ENCODE peak calls at places on chromosomes 2 and 18, in ten cellular contexts. H is spleen, Q is Panc1, P is Peyer's patch, Y is upper lobe of right lung, O is adrenal gland, I is cardiac muscle cell, L is A673, E is pancreas, C is astrocyte. S is an unnamed sample. For H3K9me3, the result is how much of the 10 kb centered on the place peaks cover.

GRCh38 chr18:49062832-49063226 is 112.1 kb upstream of the SMAD7 start:
- DNase-seq in H (no peak), Q (no peak), P (no peak), Y (no peak), O (no peak), I (no peak), L (no peak), E (no peak), C (no peak), S (no peak)

GRCh38 chr2:190663348-190663747 is 14.5 kb downstream of the NAB1 start:
- DNase-seq in H (no peak), Q (no peak), P (no peak), Y (no peak), O (no peak), I (no peak), L (no peak), E (no peak), C (no peak), S (no peak)

GRCh38 chr2:191041418-191042161 is 27.6 kb upstream of the STAT1 start:
- DNase-seq in H (no peak), Q (no peak), P (peak), Y (peak), O (no peak), I (no peak), L (no peak), E (no peak), C (peak), S (peak)

GRCh38 chr2:207950063-207950760 is 75.1 kb downstream of the PLEKHM3 start:
- DNase-seq in H (no peak), Q (no peak), P (no peak), Y (no peak), O (no peak), I (no peak), L (no peak), E (no peak), C (peak), S (no peak)

GRCh38 chr2:105893011-105893995 is 148.6 kb downstream of the NCK2 start:
- DNase-seq in H (no peak), Q (no peak), P (no peak), Y (no peak), O (no peak), I (no peak), L (no peak), E (no peak), C (no peak), S (no peak)

GRCh38 chr2:20148841-20149702 is 75.9 kb downstream of the SDC1 start:
- DNase-seq in H (no peak), Q (no peak), P (no peak), Y (no peak), O (peak), I (no peak), L (no peak), E (no peak), C (peak), S (no peak)

GRCh38 chr2:109045505-109045904 is 56.5 kb upstream of the EDAR start:
- DNase-seq in H (no peak), Q (no peak), P (no peak), Y (no peak), O (no peak), I (no peak), L (no peak), E (no peak), C (no peak), S (no peak)

GRCh38 chr2:68157002-68157401 is 686 bp upstream of the PNO1 start:
- DNase-seq in H (peak), Q (no peak), P (no peak), Y (peak), O (no peak), I (peak), L (no peak), E (peak), C (no peak), S (no peak)

GRCh38 chr2:11710210-11710609 is 36.2 kb upstream of the LPIN1 start:
- DNase-seq in H (no peak), Q (no peak), P (no peak), Y (no peak), O (peak), I (no peak), L (no peak), E (no peak), C (peak), S (peak)

GRCh38 chr18:69674921-69675405 is 272.7 kb downstream of the CD226 start:
- DNase-seq in H (no peak), Q (no peak), P (no peak), Y (no peak), O (no peak), I (no peak), L (peak), E (no peak), C (no peak), S (no peak)

GRCh38 chr2:109162999-109163398 is 34.0 kb downstream of the SH3RF3 start:
- DNase-seq in H (no peak), Q (no peak), P (no peak), Y (no peak), O (no peak), I (peak), L (no peak), E (no peak), C (peak), S (no peak)

GRCh38 chr18:49728542-49728941 is 84.8 kb downstream of the ACAA2 start:
- DNase-seq in H (no peak), Q (peak), P (peak), Y (peak), O (no peak), I (peak), L (peak), E (peak), C (no peak), S (no peak)

GRCh38 chr2:160165996-160166395 is 34.1 kb downstream of the ITGB6 start:
- DNase-seq in H (no peak), Q (no peak), P (no peak), Y (no peak), O (no peak), I (no peak), L (no peak), E (no peak), C (no peak), S (peak)

GRCh38 chr2:58063641-58064040 is 17.0 kb downstream of the VRK2 start:
- DNase-seq in H (no peak), Q (no peak), P (no peak), Y (no peak), O (no peak), I (no peak), L (no peak), E (no peak), C (peak), S (no peak)

GRCh38 chr2:42327125-42327524 is 33.9 kb downstream of the COX7A2L start:
- DNase-seq in H (no peak), Q (no peak), P (no peak), Y (no peak), O (no peak), I (no peak), L (no peak), E (no peak), C (no peak), S (no peak)

GRCh38 chr2:90069290-90069894 is 1377.9 kb downstream of the RPIA start:
- DNase-seq in H (no peak), Q (peak), P (peak), Y (peak), O (no peak), I (peak), L (peak), E (peak), C (no peak), S (peak)

GRCh38 chr2:225334524-225334923 is 65.0 kb upstream of the NYAP2 start:
- DNase-seq in H (no peak), Q (no peak), P (no peak), Y (no peak), O (no peak), I (no peak), L (no peak), E (peak), C (peak), S (no peak)

GRCh38 chr2:63052411-63053234 is 2.0 kb downstream of the OTX1 start:
- DNase-seq in H (no peak), Q (no peak), P (no peak), Y (no peak), O (no peak), I (no peak), L (no peak), E (no peak), C (no peak), S (no peak)

GRCh38 chr2:131146255-131146654 is 41.1 kb downstream of the PLEKHB2 start:
- DNase-seq in H (no peak), Q (no peak), P (no peak), Y (no peak), O (no peak), I (no peak), L (no peak), E (no peak), C (no peak), S (no peak)

GRCh38 chr18:49030692-49031443 is 80.1 kb upstream of the SMAD7 start:
- DNase-seq in H (no peak), Q (no peak), P (no peak), Y (peak), O (peak), I (no peak), L (no peak), E (no peak), C (no peak), S (no peak)

GRCh38 chr2:105573490-105573889 is 171.2 kb upstream of the NCK2 start:
- DNase-seq in H (no peak), Q (no peak), P (no peak), Y (no peak), O (no peak), I (no peak), L (no peak), E (no peak), C (no peak), S (no peak)

GRCh38 chr2:57821085-57821484 is 225.5 kb upstream of the VRK2 start:
- DNase-seq in H (no peak), Q (no peak), P (no peak), Y (no peak), O (no peak), I (no peak), L (no peak), E (no peak), C (no peak), S (no peak)

GRCh38 chr2:23199115-23199918 is 185.7 kb upstream of the KLHL29 start:
- DNase-seq in H (no peak), Q (peak), P (no peak), Y (no peak), O (no peak), I (no peak), L (peak), E (no peak), C (no peak), S (no peak)

GRCh38 chr2:74584088-74584645 is 29.6 kb downstream of the DOK1 start:
- DNase-seq in H (no peak), Q (no peak), P (no peak), Y (no peak), O (no peak), I (no peak), L (no peak), E (no peak), C (peak), S (no peak)

GRCh38 chr2:24492283-24493272 is 1.5 kb downstream of the NCOA1 start:
- DNase-seq in H (no peak), Q (no peak), P (no peak), Y (no peak), O (peak), I (no peak), L (peak), E (no peak), C (peak), S (no peak)

GRCh38 chr18:64002581-64002980 is 32.7 kb downstream of the SERPINB8 start:
- DNase-seq in H (no peak), Q (no peak), P (no peak), Y (no peak), O (no peak), I (no peak), L (no peak), E (no peak), C (no peak), S (no peak)

GRCh38 chr18:79186649-79187048 is 117.5 kb downstream of the ATP9B start:
- DNase-seq in H (no peak), Q (no peak), P (no peak), Y (no peak), O (no peak), I (no peak), L (no peak), E (no peak), C (no peak), S (no peak)

GRCh38 chr2:27842894-27843293 is 47.3 kb downstream of the RBKS start:
- DNase-seq in H (no peak), Q (no peak), P (no peak), Y (no peak), O (no peak), I (no peak), L (no peak), E (no peak), C (no peak), S (no peak)

GRCh38 chr2:10658914-10659257 is 30.9 kb downstream of the NOL10 start:
- DNase-seq in H (no peak), Q (no peak), P (no peak), Y (no peak), O (no peak), I (no peak), L (no peak), E (no peak), C (peak), S (no peak)

GRCh38 chr2:191854385-191855372 is 7.8 kb upstream of the CAVIN2 start:
- DNase-seq in H (no peak), Q (no peak), P (no peak), Y (no peak), O (no peak), I (peak), L (no peak), E (no peak), C (peak), S (no peak)

DNA sequence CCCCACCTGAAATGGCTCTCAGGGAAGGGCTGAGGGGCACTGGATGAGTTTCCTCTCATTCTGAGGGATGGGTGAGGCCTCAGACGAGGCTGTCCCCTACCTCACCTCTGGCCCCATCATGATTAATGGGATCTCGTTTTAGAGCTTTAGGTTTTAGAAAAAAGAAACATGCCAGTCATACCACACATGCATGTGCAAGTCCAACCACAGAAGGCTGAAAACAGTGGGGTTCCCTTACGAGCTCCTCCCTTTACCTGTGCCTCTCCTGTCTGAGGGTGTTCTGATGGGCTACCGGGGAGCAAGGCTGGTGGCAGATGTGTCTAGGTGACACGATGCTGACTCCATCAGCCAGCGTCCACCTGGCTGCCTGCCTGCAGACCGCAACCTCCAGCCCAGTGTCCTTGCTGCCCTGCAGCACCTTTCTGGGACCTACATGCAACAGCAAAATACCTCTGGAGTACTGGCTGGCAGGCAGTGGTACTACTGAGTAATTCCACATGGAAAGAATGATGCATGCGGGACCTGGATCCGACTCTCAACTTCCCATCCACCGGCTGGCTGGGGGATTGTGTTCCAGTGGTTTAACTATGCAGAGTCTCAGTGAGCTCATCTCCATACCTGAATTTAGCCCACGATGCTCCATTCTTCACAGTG is 9.1 kb upstream of the LYPD6B start:
- DNase-seq in H (no peak), Q (no peak), P (no peak), Y (no peak), O (no peak), I (no peak), L (no peak), E (no peak), C (no peak), S (no peak)
- H3K4me3 ChIP-seq in H (no peak), Q (no peak), P (no peak), Y (no peak), O (no peak), I (no peak), L (no peak), E (no peak), C (no peak), S (no peak)

GRCh38 chr2:112995346-112995920 is 9.8 kb upstream of the IL36A start:
- DNase-seq in H (no peak), Q (no peak), P (no peak), Y (no peak), O (no peak), I (no peak), L (no peak), E (no peak), C (no peak), S (no peak)
- H3K9me3 ChIP-seq in H (under half), Q (under half), P (under half), Y (under half), O (under half), I (under half), L (under half), E (under half), C (under half), S (under half)

DNA sequence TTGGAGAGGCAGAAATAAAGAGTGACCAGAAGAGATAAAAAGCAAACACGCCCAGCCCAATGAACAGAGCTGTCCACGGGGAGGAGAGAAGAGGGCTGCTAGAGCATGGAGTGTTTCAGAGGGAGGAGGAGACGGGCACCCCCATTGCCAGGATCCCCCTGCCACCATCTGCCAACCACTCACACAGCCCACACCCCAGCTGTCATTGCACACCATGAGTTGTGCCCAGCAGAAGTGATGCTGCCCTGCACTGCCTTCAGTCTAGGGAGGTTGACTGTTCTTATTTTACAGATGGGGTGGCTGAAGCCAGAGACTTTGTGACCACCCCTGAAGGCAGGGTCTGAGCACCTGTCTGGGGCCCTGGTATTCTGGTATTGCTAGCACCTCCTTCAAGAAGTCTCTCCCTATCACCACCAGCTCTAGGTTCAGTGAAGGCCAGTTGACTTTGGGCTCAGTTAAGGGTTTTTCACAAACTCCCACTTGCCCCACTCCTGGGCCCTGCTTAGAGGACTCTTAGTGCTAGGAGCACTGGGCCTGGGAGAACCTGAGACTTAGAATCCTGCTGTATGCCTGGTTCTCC is 2.4 kb downstream of the FABP1 start:
- DNase-seq in H (no peak), Q (no peak), P (no peak), Y (no peak), O (no peak), I (no peak), L (no peak), E (no peak), C (no peak), S (no peak)
- H3K4me3 ChIP-seq in H (no peak), Q (no peak), P (peak), Y (no peak), O (no peak), I (no peak), L (no peak), E (no peak), C (no peak), S (no peak)

DNA sequence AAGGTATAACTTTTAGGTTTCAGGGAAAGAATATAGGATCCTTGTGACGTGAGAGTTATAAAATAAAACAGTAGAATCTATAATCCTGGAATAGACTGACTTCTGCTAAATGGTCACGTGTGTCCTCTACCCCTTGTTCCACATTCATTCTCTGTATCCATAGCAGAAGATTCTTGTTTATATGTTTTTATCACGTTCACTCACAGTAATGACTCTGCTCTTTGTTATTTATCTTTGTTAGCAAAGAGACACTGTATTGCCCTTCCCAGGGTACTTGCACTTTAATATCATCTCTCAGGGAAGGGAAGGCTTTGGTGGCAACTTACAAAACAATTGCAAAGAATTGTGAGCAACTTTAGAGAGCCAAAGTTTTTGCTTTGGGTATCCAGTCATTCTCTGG is 206.2 kb upstream of the LRRTM1 start:
- DNase-seq in H (no peak), Q (no peak), P (no peak), Y (no peak), O (no peak), I (no peak), L (no peak), E (no peak), C (no peak), S (no peak)
- H3K9me3 ChIP-seq in H (under half), Q (under half), P (under half), Y (under half), O (under half), I (under half), L (under half), E (under half), C (under half), S (under half)

DNA sequence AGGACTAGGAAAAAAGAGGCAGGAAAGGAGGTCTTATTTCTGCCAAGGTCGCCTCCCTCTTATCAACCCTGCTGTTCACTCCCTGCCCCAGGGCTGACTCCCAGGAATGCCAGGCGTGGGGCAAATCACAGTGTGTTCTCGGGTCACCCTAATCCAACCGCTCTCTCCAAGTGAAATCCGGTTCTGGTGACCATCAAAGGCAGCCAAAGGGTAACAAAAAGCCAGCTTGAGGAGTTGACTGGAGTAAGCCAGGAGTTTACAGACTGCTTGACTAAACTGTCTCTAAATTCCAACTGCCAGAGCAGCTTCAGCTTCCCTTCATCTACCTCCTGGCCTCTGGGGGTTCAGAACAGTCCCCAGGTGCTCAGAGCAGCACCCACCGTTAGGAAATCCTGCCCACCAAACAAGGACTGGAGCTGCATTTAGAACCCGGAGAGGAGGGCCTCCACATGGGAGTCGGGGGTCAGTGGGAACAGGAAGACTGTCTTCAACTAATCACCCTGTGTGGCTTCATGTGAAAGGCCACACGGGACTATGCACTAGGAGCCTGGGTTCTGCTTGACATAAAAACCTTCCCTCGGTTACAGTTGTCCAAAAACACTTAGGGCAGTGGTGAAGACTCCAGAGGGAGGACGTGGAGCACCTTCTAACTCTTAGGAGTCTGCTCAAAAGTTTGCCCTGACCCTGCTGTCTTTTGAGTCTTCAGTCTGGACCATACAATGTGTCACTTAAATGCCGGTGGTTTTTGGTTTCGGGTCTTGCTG is 24.2 kb upstream of the MCFD2 start:
- DNase-seq in H (no peak), Q (no peak), P (peak), Y (no peak), O (peak), I (no peak), L (no peak), E (no peak), C (no peak), S (peak)
- H3K4me3 ChIP-seq in H (peak), Q (no peak), P (peak), Y (peak), O (no peak), I (no peak), L (no peak), E (no peak), C (peak), S (peak)

GRCh38 chr2:123870877-123871276 is 154.2 kb upstream of the CNTNAP5 start:
- DNase-seq in H (no peak), Q (no peak), P (no peak), Y (no peak), O (no peak), I (no peak), L (no peak), E (no peak), C (no peak), S (no peak)
- H3K9me3 ChIP-seq in H (under half), Q (under half), P (under half), Y (under half), O (under half), I (under half), L (under half), E (under half), C (under half), S (under half)

DNA sequence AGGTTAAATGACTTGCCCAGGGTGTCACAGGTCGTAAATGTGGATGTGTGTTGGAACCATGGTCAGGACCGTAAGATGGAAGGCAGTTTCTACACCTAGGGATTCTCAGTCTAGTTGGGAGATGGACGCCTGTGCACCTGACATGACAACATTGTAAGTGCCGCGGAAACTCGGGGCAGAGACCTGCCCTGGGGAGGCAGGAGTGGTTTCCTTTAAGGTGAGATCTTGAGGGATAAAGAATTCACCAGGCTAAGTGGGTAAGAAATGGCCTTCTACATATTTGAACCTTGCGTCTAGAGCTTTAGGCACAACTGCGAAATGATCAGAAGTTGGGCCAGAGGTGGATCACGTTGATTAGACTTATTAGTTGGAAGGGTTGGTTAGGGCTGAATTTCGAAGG is 1.6 kb downstream of the DGKD start:
- DNase-seq in H (no peak), Q (no peak), P (no peak), Y (peak), O (peak), I (no peak), L (no peak), E (no peak), C (no peak), S (no peak)
- H3K4me3 ChIP-seq in H (peak), Q (peak), P (no peak), Y (peak), O (no peak), I (no peak), L (peak), E (no peak), C (peak), S (peak)

GRCh38 chr18:71809711-71810110 is 734.4 kb downstream of the CBLN2 start:
- DNase-seq in H (no peak), Q (no peak), P (no peak), Y (no peak), O (no peak), I (no peak), L (no peak), E (no peak), C (no peak), S (no peak)
- H3K9me3 ChIP-seq in H (under half), Q (under half), P (under half), Y (under half), O (under half), I (under half), L (under half), E (under half), C (under half), S (under half)